ENCODE peak calls at places on chromosomes 4 and X, in eight cellular contexts. N is A673, G is mesendoderm, D is MM.1S, A is dorsolateral prefrontal cortex, C is psoas muscle, U is aorta, M is fibroblast of lung. V is an unnamed sample.

GRCh38 chr4:67451464-67451863 is 93.8 kb downstream of the CENPC start:
- DNase-seq in N (no peak), G (no peak), D (no peak), A (no peak), C (no peak), U (no peak), M (no peak), V (no peak)

GRCh38 chrX:155216940-155217450 is 735 bp downstream of the VBP1 start:
- DNase-seq in N (peak), G (no peak), D (peak), A (no peak), C (no peak), U (no peak), M (no peak), V (no peak)

GRCh38 chr4:112038861-112039260 is 106.4 kb upstream of the FAM241A start:
- DNase-seq in N (no peak), G (no peak), D (no peak), A (no peak), C (no peak), U (no peak), M (no peak), V (no peak)

GRCh38 chr4:10333942-10334341 is 123.3 kb downstream of the ZNF518B start:
- DNase-seq in N (no peak), G (peak), D (no peak), A (no peak), C (no peak), U (no peak), M (no peak), V (no peak)

GRCh38 chr4:95949136-95949765 is 109.4 kb downstream of the PDHA2 start:
- DNase-seq in N (peak), G (peak), D (no peak), A (no peak), C (no peak), U (no peak), M (no peak), V (no peak)

GRCh38 chrX:154902408-154902807 is 16.3 kb downstream of the F8A1 start:
- DNase-seq in N (no peak), G (no peak), D (no peak), A (no peak), C (no peak), U (no peak), M (no peak), V (no peak)

GRCh38 chrX:45889471-45889870 is 655.8 kb downstream of the ZNF674 start:
- DNase-seq in N (no peak), G (no peak), D (no peak), A (no peak), C (no peak), U (no peak), M (no peak), V (no peak)

GRCh38 chrX:101931104-101931493 is 728 bp downstream of the ZMAT1 start:
- DNase-seq in N (no peak), G (no peak), D (no peak), A (no peak), C (no peak), U (no peak), M (no peak), V (no peak)

GRCh38 chr4:42558156-42558555 is 98.7 kb downstream of the ATP8A1 start:
- DNase-seq in N (no peak), G (no peak), D (no peak), A (no peak), C (no peak), U (no peak), M (no peak), V (no peak)

GRCh38 chrX:155053656-155054055 is 17.3 kb downstream of the CMC4 start:
- DNase-seq in N (no peak), G (no peak), D (no peak), A (no peak), C (no peak), U (no peak), M (no peak), V (no peak)

GRCh38 chr4:84224522-84224921 is 274.6 kb downstream of the NKX6-1 start:
- DNase-seq in N (no peak), G (no peak), D (no peak), A (no peak), C (no peak), U (no peak), M (no peak), V (no peak)

GRCh38 chr4:165404080-165404479 is 25.3 kb downstream of the CPE start:
- DNase-seq in N (no peak), G (no peak), D (no peak), A (no peak), C (no peak), U (no peak), M (no peak), V (no peak)

GRCh38 chrX:47297874-47298273 is 65.1 kb downstream of the USP11 start:
- DNase-seq in N (no peak), G (peak), D (no peak), A (no peak), C (no peak), U (no peak), M (no peak), V (peak)

GRCh38 chr4:41873380-41874295 is 61.6 kb upstream of the TMEM33 start:
- DNase-seq in N (no peak), G (peak), D (no peak), A (no peak), C (no peak), U (no peak), M (no peak), V (no peak)

DNA sequence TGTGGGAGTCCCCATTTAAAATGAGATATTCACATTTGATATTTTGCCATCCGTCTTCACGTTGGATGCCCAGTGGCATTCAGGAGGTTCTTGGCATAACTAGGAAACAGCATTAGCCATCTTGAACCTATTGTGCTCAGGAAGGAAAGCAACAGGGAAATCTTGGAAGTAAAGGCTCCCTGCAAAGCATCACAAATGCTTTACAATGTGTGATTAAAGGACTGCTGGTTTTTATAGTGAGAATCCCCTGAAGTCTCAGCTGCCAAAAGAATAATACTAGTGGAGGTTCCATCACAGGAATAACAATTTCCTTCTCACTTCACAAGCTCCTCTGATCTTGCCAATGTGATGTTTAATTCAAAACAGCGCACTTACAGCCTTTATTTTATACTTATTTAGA is 49.7 kb upstream of the NPNT start:
- DNase-seq in N (peak), G (no peak), D (no peak), A (no peak), C (no peak), U (no peak), M (no peak), V (no peak)
- H3K27ac ChIP-seq in N (no peak), G (no peak), D (no peak), A (no peak), C (no peak), U (peak), M (no peak), V (no peak)

GRCh38 chr4:55993994-55994657 is 45.4 kb downstream of the CEP135 start:
- DNase-seq in N (no peak), G (no peak), D (no peak), A (no peak), C (no peak), U (no peak), M (no peak), V (no peak)

DNA sequence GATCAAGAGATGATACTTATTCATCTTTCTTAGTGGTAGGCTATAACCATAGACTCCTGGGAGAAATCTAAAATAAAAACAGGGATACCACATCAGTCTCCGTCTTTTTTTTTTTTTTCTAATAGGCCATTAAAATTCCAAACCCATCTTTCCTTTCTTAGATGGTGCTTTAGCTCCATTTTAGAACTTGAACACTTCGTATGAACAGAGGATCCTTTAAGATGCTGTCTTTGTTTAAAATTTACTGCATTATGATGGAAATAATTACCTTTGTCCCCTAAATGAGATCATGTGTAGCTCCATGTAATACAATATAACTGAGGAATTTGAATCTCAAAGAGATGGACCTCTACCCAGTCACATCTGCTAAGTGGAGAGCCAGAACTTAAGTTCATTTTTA is 47.9 kb downstream of the CEP135 start:
- DNase-seq in N (no peak), G (no peak), D (no peak), A (no peak), C (no peak), U (no peak), M (no peak), V (no peak)
- H3K27ac ChIP-seq in N (no peak), G (no peak), D (no peak), A (no peak), C (no peak), U (no peak), M (no peak), V (no peak)

GRCh38 chr4:21628116-21628515 is 320.5 kb downstream of the KCNIP4 start:
- DNase-seq in N (no peak), G (no peak), D (no peak), A (no peak), C (no peak), U (no peak), M (no peak), V (no peak)

GRCh38 chr4:21625447-21625846 is 323.1 kb downstream of the KCNIP4 start:
- DNase-seq in N (no peak), G (no peak), D (no peak), A (no peak), C (no peak), U (no peak), M (no peak), V (no peak)

DNA sequence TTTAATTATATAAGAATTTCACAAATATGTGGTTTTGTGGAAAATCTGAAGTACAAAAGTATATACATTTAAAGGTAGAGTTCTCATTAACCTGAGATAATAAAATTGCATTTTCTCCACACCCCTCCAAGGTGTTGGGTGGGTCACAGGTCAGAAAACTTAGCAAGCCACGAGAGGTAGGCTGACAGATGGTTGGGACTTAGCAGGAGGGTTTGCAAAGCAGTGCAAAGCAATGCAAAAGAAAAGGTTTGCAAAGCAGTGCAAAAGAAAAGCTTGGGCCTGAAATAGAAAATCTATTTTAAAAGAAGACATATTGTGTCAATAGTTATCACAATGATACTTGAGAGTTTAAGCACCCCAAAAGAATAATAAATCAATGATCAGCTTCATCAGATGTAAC is 319.7 kb downstream of the KCNIP4 start:
- DNase-seq in N (no peak), G (no peak), D (no peak), A (no peak), C (no peak), U (no peak), M (no peak), V (no peak)
- H3K27ac ChIP-seq in N (no peak), G (no peak), D (no peak), A (no peak), C (no peak), U (no peak), M (no peak), V (no peak)

DNA sequence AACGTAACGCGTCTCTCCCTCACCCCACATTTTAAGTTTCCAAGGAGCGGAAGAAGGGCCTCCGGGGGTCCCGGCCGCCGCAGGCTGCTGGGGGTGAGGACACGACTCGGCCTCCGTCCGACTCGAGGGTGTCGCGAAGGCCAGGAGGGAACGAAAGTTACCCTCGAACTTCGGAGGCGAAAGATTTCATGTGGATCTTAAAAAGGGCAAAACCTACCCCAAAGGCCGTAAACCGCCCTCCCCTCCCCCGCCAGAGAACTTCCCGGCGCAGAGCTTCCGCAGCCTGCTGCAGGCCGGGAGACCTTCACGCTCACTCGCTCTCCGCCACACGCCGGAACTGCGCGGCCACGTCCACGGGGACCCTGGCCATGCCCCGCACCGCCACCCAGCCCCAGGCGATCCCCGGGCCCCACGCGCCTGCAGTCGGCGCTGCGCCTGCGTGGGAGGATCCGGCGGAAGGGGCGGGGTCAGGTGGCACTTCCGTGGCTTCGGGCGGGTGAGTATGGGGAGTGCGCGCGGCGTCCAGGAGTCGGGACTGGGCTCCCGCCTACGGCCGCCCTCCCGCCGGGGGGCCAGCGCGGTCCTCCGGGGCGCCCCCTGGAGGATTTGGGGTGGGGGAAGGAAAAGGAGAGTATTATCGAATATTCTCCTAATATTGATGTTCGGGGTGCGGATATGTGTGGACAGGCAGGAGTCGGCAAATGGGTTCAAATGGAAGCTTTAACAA is at the start of gene MMAA:
- DNase-seq in N (peak), G (peak), D (peak), A (peak), C (peak), U (peak), M (peak), V (no peak)
- H3K27ac ChIP-seq in N (peak), G (peak), D (peak), A (peak), C (peak), U (peak), M (peak), V (peak)

GRCh38 chr4:12144051-12144450 is 715.4 kb upstream of the HS3ST1 start:
- DNase-seq in N (no peak), G (no peak), D (no peak), A (no peak), C (no peak), U (no peak), M (no peak), V (peak)

GRCh38 chr4:12140864-12141263 is 712.2 kb upstream of the HS3ST1 start:
- DNase-seq in N (no peak), G (no peak), D (no peak), A (no peak), C (no peak), U (no peak), M (no peak), V (no peak)

GRCh38 chr4:12145768-12146167 is 717.1 kb upstream of the HS3ST1 start:
- DNase-seq in N (no peak), G (no peak), D (no peak), A (no peak), C (no peak), U (no peak), M (no peak), V (no peak)

GRCh38 chr4:12145106-12145505 is 716.4 kb upstream of the HS3ST1 start:
- DNase-seq in N (no peak), G (no peak), D (no peak), A (no peak), C (no peak), U (no peak), M (no peak), V (no peak)

GRCh38 chr4:12146349-12146748 is 717.7 kb upstream of the HS3ST1 start:
- DNase-seq in N (no peak), G (no peak), D (no peak), A (no peak), C (no peak), U (no peak), M (no peak), V (no peak)
- H3K27ac ChIP-seq in N (no peak), G (no peak), D (no peak), A (no peak), C (no peak), U (no peak), M (no peak), V (no peak)

DNA sequence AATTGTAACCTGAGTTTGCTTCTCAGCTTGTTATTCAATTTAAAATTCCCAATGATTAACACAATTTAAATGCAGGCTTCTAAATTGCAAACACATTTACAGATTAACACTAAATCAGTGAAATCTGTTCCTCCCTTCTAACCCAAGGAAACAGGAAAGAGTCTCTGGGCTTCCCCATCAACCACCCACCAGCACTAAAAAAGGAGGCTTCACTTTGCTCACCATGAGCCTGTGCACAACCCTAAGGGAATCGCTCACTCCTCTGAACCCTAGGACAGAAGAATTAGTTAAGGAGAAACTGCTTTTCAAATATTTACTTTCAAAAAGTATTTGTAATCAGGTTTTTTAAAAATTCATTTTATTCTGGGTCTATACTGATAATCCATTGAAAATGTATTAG is 155.3 kb downstream of the COL25A1 start:
- DNase-seq in N (no peak), G (no peak), D (no peak), A (no peak), C (no peak), U (no peak), M (no peak), V (no peak)
- H3K27ac ChIP-seq in N (no peak), G (no peak), D (no peak), A (no peak), C (no peak), U (no peak), M (no peak), V (no peak)

GRCh38 chr4:124060261-124060918 is 652.1 kb downstream of the ANKRD50 start:
- DNase-seq in N (peak), G (no peak), D (peak), A (no peak), C (peak), U (peak), M (peak), V (no peak)

GRCh38 chr4:124065941-124066340 is 646.6 kb downstream of the ANKRD50 start:
- DNase-seq in N (no peak), G (no peak), D (no peak), A (no peak), C (no peak), U (no peak), M (no peak), V (no peak)

GRCh38 chr4:124055896-124056295 is 656.6 kb downstream of the ANKRD50 start:
- DNase-seq in N (no peak), G (no peak), D (no peak), A (no peak), C (no peak), U (no peak), M (no peak), V (no peak)

GRCh38 chr4:124066579-124066978 is 646.0 kb downstream of the ANKRD50 start:
- DNase-seq in N (no peak), G (no peak), D (no peak), A (no peak), C (no peak), U (no peak), M (no peak), V (no peak)

DNA sequence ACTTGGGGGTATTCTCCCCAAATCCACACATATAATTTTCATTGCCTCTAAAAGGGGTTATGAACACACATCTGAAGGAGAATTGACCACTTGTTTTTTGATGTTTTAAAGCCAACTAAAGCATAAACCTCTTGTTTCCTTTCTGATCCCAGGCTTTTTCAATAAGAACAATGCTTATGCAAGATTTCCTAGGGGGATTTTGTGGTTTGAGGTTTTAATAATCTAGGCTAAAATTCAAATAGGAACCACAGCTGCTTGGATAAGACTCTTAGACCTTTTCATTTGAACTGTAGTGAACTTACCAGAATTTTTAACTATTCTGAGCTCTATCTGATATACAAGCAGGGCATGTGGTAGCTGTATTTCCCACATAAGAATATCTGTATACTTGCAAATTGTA is 651.1 kb downstream of the ANKRD50 start:
- DNase-seq in N (no peak), G (no peak), D (no peak), A (no peak), C (no peak), U (no peak), M (peak), V (no peak)
- H3K27ac ChIP-seq in N (no peak), G (no peak), D (no peak), A (no peak), C (no peak), U (no peak), M (no peak), V (peak)

GRCh38 chrX:48956728-48957414 is 536 bp downstream of the OTUD5 start:
- DNase-seq in N (no peak), G (no peak), D (peak), A (no peak), C (peak), U (peak), M (no peak), V (no peak)
- H3K27ac ChIP-seq in N (peak), G (peak), D (peak), A (no peak), C (peak), U (peak), M (peak), V (peak)